ENCODE peak calls at places on chromosomes 16 and 17, in four cellular contexts. I is K562, E is GM12878, B is endothelial cell of umbilical vein. W is an unnamed sample. For H3K36me3, the result is how much of the 10 kb centered on the place peaks cover.

GRCh38 chr17:82931696-82932060 is 91.9 kb upstream of the ZNF750 start:
- DNase-seq in I (no peak), E (no peak), B (no peak), W (peak)

GRCh38 chr16:1143761-1144450 is 9.0 kb upstream of the CACNA1H start:
- DNase-seq in I (no peak), E (no peak), B (no peak), W (no peak)

GRCh38 chr16:82152641-82153094 is 17.4 kb downstream of the MPHOSPH6 start:
- DNase-seq in I (peak), E (no peak), B (no peak), W (peak)

GRCh38 chr16:13110124-13110796 is 208.9 kb downstream of the SHISA9 start:
- DNase-seq in I (no peak), E (no peak), B (no peak), W (no peak)

GRCh38 chr17:83177611-83178532 is 98.5 kb downstream of the METRNL start:
- DNase-seq in I (no peak), E (no peak), B (no peak), W (no peak)

GRCh38 chr16:11405331-11406176 is 60.3 kb downstream of the RMI2 start:
- DNase-seq in I (peak), E (no peak), B (peak), W (peak)

GRCh38 chr17:33140413-33141099 is 148.9 kb downstream of the SPACA3 start:
- DNase-seq in I (no peak), E (no peak), B (no peak), W (no peak)

GRCh38 chr17:6677158-6677831 is 25.7 kb downstream of the C17orf100 start:
- DNase-seq in I (no peak), E (no peak), B (no peak), W (peak)

GRCh38 chr17:27544350-27545131 is 86.4 kb upstream of the LGALS9 start:
- DNase-seq in I (peak), E (peak), B (no peak), W (peak)

GRCh38 chr17:78921437-78921971 is 3.7 kb downstream of the TIMP2 start:
- DNase-seq in I (peak), E (no peak), B (no peak), W (no peak)

GRCh38 chr16:19860146-19861030 is 24.3 kb downstream of the GPRC5B start:
- DNase-seq in I (no peak), E (no peak), B (no peak), W (peak)

GRCh38 chr16:9348912-9349311 is 257.5 kb downstream of the HAPSTR1 start:
- DNase-seq in I (no peak), E (no peak), B (no peak), W (no peak)

GRCh38 chr16:9351440-9351839 is 260.0 kb downstream of the HAPSTR1 start:
- DNase-seq in I (no peak), E (no peak), B (no peak), W (no peak)

GRCh38 chr16:9357829-9358228 is 266.4 kb downstream of the HAPSTR1 start:
- DNase-seq in I (no peak), E (no peak), B (no peak), W (no peak)

DNA sequence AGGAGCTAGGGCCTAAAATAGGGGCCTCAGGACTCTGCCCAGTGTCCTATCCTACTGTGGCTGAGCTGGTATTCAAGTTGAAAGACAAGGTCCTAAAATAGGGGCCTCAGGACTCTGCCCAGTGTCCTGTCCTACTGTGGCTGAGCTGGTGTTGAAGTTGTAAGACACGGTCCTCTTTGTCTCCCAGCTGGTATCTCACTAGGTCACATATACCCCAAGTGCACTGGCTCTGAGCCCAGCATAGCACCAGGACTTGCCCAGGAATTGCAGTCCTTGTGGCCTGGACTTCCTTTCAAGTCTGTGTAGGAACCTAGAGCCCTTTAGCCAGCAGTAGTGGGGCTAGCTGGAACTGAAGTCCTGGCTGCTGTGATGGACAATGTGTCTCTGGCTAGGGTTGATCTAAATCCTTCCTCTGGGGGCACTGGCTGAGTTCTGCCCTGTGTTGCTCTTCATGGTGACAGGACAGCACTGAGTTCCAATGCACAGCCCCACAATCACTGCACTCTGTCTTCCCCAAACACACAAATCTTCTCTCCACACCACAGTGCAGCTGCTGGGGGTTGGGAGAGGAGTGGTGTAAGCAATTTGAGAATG is 260.5 kb downstream of the HAPSTR1 start:
- DNase-seq in I (no peak), E (no peak), B (no peak), W (no peak)
- TF ChIP-seq FOS in I (no peak), E (no peak), B (no peak), W (no peak)

GRCh38 chr17:80291260-80291659 is 30.6 kb downstream of the RNF213 start:
- DNase-seq in I (no peak), E (no peak), B (no peak), W (no peak)
- H3K36me3 ChIP-seq in I (half or more), E (under half), B (half or more), W (half or more)

DNA sequence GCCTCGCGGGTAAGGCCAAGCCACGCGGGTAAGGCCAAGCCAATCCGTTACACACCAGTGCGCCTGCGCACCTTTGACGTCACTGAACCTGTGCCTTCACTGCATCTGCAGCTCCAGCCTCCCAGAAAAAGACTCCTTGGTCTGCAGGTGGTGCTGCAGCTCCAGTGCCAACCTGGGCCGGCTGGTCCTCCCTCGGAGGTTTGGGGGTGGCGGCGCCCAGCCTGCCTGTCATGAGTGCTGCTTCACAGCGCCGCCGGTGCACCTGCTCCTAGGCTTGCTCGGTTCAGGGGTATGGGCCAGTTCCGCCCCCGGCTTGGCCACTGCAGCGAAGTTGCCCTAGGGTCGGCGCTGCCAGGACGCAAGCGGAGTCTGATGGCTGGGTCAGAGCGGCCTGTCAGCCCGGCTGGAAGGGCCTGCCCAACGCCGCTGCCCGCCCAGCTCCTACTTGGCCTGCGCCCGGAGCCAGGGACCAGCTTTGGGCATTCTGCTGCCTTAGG is 146.6 kb downstream of the USP22 start:
- DNase-seq in I (no peak), E (no peak), B (peak), W (peak)
- TF ChIP-seq FOS in I (no peak), E (no peak), B (no peak), W (no peak)

GRCh38 chr17:40452074-40452787 is 9.0 kb downstream of the IGFBP4 start:
- DNase-seq in I (no peak), E (no peak), B (no peak), W (peak)
- H3K36me3 ChIP-seq in I (under half), E (under half), B (under half), W (half or more)

GRCh38 chr17:68433211-68433610 is 24.1 kb downstream of the WIPI1 start:
- DNase-seq in I (no peak), E (no peak), B (no peak), W (no peak)

GRCh38 chr17:68431045-68431608 is 26.2 kb downstream of the WIPI1 start:
- DNase-seq in I (no peak), E (no peak), B (no peak), W (no peak)

GRCh38 chr17:68429881-68430280 is 27.4 kb downstream of the WIPI1 start:
- DNase-seq in I (no peak), E (no peak), B (no peak), W (no peak)

GRCh38 chr17:68432086-68432864 is 25.0 kb downstream of the WIPI1 start:
- DNase-seq in I (no peak), E (no peak), B (no peak), W (no peak)

DNA sequence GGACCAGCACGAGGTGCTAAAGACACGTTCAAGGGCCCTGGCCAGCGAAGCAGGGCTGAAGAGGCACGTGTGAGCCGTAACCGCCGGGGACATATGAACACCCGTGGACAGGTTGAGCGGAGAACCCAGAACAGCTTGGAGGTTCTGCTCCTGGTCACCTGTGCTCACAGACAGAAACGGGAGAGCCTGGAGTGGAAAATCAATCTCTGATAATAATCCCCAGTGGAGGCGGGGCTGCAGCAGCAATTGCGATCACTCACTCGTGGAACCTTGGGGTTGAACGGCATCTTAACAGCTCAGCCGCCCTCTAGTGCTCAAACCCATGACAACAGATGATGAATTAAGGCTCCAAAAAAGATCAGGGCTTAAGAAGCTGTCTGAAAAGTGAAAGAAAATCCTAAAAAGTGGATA is 25.6 kb downstream of the WIPI1 start:
- DNase-seq in I (no peak), E (no peak), B (peak), W (peak)
- TF ChIP-seq FOS in I (no peak), E (no peak), B (no peak), W (no peak)

W was measured in IMR-90.